ENCODE peak calls at places on chromosome 4, in eight cellular contexts. F is endodermal cell, Y is HCT116, C is cardiac muscle cell, E is heart left ventricle, T is ovary, X is upper lobe of right lung, U is prostate gland. V is an unnamed sample. For H3K4me1, the result is how much of the 10 kb centered on the place peaks cover.

GRCh38 chr4:132955146-132955545 is 193.9 kb upstream of the PCDH10 start:
- DNase-seq in T (no peak), F (no peak), C (no peak), Y (no peak), X (no peak), U (no peak), E (no peak), V (no peak)

GRCh38 chr4:152689615-152690501 is 10.1 kb upstream of the TMEM154 start:
- DNase-seq in T (no peak), U (no peak), F (peak), E (no peak), Y (no peak), C (no peak), X (no peak), V (no peak)

GRCh38 chr4:114879916-114880315 is 233.5 kb downstream of the NDST4 start:
- DNase-seq in F (no peak), E (no peak), T (no peak), X (no peak), Y (no peak), U (no peak), C (no peak), V (no peak)

GRCh38 chr4:103397527-103397926 is 199.4 kb upstream of the CENPE start:
- DNase-seq in T (no peak), F (no peak), E (no peak), C (no peak), U (no peak), Y (no peak), X (no peak), V (no peak)

GRCh38 chr4:103150677-103151076 is 47.5 kb downstream of the CENPE start:
- DNase-seq in T (no peak), C (no peak), X (no peak), Y (no peak), U (no peak), E (no peak), F (no peak), V (no peak)

GRCh38 chr4:8010618-8011017 is 71.0 kb upstream of the AFAP1 start:
- DNase-seq in E (no peak), C (peak), Y (no peak), T (no peak), F (no peak), X (no peak), U (no peak), V (peak)

GRCh38 chr4:159487284-159487747 is 384.4 kb downstream of the RAPGEF2 start:
- DNase-seq in F (peak), T (no peak), C (peak), U (peak), Y (peak), E (peak), X (no peak), V (peak)

GRCh38 chr4:154779362-154779947 is 1.6 kb upstream of the RBM46 start:
- DNase-seq in C (peak), T (no peak), F (no peak), U (no peak), E (no peak), Y (peak), X (no peak), V (peak)

GRCh38 chr4:20847124-20847747 is 147.0 kb downstream of the PACRGL start:
- DNase-seq in X (no peak), C (peak), U (no peak), T (no peak), F (no peak), Y (no peak), E (no peak), V (no peak)

GRCh38 chr4:53592128-53592527 is 842 bp upstream of the LNX1 start:
- DNase-seq in Y (no peak), F (peak), E (no peak), U (peak), X (no peak), C (peak), T (no peak), V (peak)

DNA sequence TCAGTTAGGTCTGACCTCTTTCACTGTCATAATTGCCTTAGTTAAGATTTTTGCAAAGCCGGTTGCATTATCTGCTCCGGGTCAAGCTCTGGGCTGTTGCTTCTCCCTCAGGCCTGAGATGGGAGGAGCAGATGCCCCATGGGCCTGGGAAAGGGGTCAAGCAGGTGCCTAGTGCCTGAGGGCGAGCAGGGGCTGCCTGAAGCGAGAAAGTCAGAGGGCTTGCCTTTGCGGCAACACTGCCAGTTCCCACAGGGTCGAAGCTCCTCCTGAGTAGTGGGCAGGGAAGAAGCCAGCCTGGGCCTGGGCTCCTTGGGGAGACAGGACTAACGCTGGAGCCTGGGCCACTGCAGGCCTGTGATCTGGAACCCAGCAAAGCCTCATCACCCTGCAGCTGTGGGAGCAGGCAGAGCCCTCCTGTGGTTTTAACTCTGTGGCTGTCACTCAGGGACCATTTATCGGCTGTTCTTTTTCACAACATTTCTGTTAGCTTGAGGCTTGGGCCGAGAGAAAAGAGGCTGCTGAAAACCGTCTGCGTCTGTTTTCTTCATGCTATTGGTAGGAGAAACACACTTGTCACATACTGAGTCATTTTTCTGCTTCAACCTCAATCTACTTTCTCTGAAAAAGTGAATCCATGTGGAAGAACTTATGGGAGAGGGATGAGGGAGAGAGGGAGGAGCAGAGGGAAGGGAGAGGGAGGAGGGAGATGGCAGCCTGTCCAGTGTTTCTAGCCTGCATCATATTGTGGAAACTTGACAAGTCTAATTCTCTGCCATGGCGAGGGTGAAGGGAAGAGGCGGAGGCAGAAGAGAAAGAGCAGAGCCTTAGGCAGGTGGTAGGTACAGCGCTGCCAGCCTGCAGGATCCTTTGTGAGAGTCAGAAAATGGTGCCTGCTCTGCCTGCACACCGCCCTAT is 68.4 kb downstream of the RHOH start:
- DNase-seq in F (peak), Y (no peak), C (no peak), X (no peak), T (peak), U (no peak), E (peak), V (peak)
- H3K27ac ChIP-seq in F (peak), Y (no peak), C (no peak), X (no peak), T (no peak), U (no peak), E (no peak), V (peak)

DNA sequence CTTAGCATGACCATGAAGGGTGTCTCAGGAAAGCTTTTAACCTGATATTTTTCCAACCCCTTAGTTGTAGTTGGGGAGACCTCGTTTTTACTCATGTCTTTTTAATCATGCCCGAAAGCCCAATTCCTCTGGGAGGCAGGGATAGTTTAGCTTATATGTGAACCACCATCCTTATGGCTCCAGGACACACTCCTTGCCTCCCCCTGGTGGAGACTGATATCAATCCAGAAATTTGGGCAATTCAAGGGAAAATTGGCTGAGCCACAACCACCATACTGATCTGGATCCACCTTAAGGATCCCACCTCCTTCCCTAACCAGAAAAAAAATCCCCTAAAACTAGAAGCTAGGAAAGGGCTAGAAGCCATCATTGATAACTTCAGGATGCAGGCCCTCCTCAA is 13.4 kb upstream of the COL25A1 start:
- DNase-seq in E (no peak), X (no peak), C (peak), F (peak), Y (no peak), U (no peak), T (no peak), V (peak)
- TF ChIP-seq CTCF in E (no peak), X (no peak), C (no peak), F (peak), Y (no peak), U (no peak), T (no peak), V (peak)

DNA sequence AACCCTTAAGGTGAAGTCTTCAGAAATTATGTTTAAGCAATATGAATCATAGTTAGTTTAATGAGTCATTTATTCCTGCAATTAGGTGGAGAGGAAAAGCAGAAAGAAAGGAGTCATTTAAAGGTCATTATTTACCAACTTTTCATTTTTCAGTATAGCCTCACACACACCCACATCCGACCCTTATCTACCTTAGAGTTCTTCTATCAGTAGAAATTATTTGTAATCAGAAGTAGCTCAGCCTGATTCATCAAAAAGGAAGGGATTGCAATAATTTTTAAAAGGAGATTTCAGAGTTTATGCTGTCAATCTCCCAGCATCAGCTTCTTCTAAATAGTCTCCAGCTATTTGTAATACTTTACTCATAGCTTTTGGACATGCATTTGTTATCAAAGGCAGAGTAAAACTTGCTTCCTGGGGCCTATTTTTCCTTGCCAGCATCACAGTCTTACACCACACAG is 6.0 kb downstream of the ANXA10 start:
- DNase-seq in U (no peak), T (no peak), X (no peak), E (no peak), F (no peak), Y (peak), C (peak), V (no peak)
- H3K4me1 ChIP-seq in U (under half), T (under half), X (under half), E (under half), F (under half), Y (half or more), C (under half), V (under half)

GRCh38 chr4:38157592-38157991 is 197.4 kb downstream of the PTTG2 start:
- DNase-seq in Y (no peak), C (no peak), E (no peak), X (no peak), T (no peak), U (no peak), F (no peak), V (peak)

GRCh38 chr4:38154251-38154650 is 194.1 kb downstream of the PTTG2 start:
- DNase-seq in Y (no peak), T (no peak), U (no peak), E (no peak), F (no peak), C (no peak), X (no peak), V (no peak)

GRCh38 chr4:38154681-38155588 is 194.7 kb downstream of the PTTG2 start:
- DNase-seq in T (no peak), X (peak), U (peak), F (no peak), Y (no peak), E (peak), C (no peak), V (no peak)

GRCh38 chr4:38152721-38153412 is 192.7 kb downstream of the PTTG2 start:
- DNase-seq in C (no peak), Y (no peak), X (no peak), U (no peak), F (no peak), E (no peak), T (no peak), V (no peak)

GRCh38 chr4:38155589-38156294 is 195.5 kb downstream of the PTTG2 start:
- DNase-seq in Y (no peak), X (no peak), C (no peak), E (no peak), U (no peak), F (no peak), T (no peak), V (no peak)
- H3K27ac ChIP-seq in Y (no peak), X (no peak), C (no peak), E (peak), U (peak), F (no peak), T (no peak), V (no peak)

DNA sequence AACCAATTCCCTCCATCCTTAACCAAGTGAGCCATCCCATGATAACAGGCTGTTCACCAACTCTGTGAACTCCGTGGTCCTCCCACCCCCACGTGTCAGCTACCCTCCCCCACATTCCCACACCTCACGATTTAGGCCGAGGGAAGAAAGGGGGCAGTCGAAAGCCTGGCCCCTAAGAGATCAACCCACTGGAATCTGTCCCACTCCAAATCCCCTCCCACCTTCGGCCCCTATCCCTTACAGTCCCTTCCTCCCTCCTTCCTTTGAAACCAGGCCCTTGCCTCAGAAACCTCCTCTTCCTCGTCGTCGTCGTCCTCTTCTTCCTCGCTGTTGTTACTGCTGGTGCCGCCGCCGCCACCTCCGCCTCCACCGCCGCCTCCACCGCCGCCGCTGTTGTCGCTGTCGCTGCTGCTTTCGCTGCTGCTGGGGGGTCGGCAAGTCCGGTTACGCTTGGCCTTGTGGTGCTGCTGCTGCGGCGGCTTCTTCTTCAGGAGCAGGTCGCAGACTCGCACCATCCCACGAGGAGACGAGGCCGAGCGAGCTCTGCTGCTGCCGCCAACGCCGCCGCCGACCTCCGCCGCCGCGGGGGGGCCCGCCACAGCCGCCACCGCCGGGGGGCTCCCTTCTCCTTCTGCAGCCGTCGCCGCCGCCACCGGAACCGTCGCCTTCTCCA is 467 bp downstream of the ANKRD17 start:
- DNase-seq in T (peak), U (peak), Y (no peak), C (peak), E (peak), F (no peak), X (no peak), V (peak)
- TF ChIP-seq CTCF in T (peak), U (peak), Y (no peak), C (peak), E (no peak), F (peak), X (no peak), V (no peak)

GRCh38 chr4:124937993-124938392 is 225.5 kb upstream of the ANKRD50 start:
- DNase-seq in X (no peak), E (no peak), Y (no peak), U (no peak), F (no peak), C (no peak), T (no peak), V (no peak)

GRCh38 chr4:124939908-124940307 is 227.4 kb upstream of the ANKRD50 start:
- DNase-seq in U (no peak), T (no peak), E (no peak), Y (no peak), C (no peak), F (no peak), X (no peak), V (no peak)

GRCh38 chr4:124940387-124940786 is 227.9 kb upstream of the ANKRD50 start:
- DNase-seq in U (no peak), E (no peak), Y (peak), X (no peak), F (no peak), C (peak), T (no peak), V (peak)

GRCh38 chr4:124936427-124936826 is 223.9 kb upstream of the ANKRD50 start:
- DNase-seq in E (peak), T (no peak), Y (no peak), C (peak), F (no peak), U (no peak), X (no peak), V (peak)

GRCh38 chr4:124938836-124939235 is 226.3 kb upstream of the ANKRD50 start:
- DNase-seq in E (no peak), Y (no peak), C (no peak), T (no peak), X (no peak), U (no peak), F (no peak), V (no peak)
- H3K4me1 ChIP-seq in E (under half), Y (under half), C (half or more), T (under half), X (under half), U (under half), F (under half), V (under half)

GRCh38 chr4:22501715-22502095 is 14.2 kb downstream of the ADGRA3 start:
- DNase-seq in Y (no peak), C (no peak), E (no peak), F (no peak), T (no peak), U (no peak), X (no peak), V (no peak)

GRCh38 chr4:22500831-22501714 is 14.8 kb downstream of the ADGRA3 start:
- DNase-seq in E (no peak), T (no peak), X (no peak), U (no peak), C (no peak), Y (peak), F (no peak), V (no peak)

GRCh38 chr4:22502895-22503814 is 12.7 kb downstream of the ADGRA3 start:
- DNase-seq in X (no peak), T (no peak), E (no peak), F (no peak), C (peak), Y (no peak), U (no peak), V (peak)

GRCh38 chr4:22498866-22499265 is 17.0 kb downstream of the ADGRA3 start:
- DNase-seq in E (no peak), F (no peak), T (no peak), X (no peak), Y (no peak), C (no peak), U (no peak), V (no peak)

DNA sequence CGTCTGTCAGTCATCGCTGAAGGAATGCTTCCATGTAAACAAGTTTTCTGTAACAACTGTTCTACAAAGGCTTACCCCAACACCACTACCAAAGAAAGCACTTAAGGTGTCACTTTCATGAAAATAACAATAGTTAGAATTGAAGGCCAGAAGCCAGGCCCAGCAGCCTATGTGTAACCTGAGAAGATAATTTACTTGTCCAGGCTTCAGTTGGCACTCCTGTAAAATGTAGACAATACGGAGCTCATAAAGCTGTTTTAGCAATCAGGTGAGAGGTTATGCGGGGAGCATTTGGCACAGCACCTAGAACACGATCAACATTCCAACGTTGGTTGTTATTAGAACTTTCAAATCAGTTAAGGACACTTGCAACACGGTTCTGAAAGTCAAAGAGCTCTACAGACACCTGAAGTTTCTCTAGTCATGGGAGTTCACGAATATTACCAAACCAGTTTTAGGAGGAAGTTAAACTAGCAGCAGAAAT is 15.7 kb downstream of the ADGRA3 start:
- DNase-seq in E (no peak), T (no peak), Y (no peak), C (no peak), F (no peak), U (peak), X (no peak), V (no peak)
- H3K27ac ChIP-seq in E (no peak), T (no peak), Y (no peak), C (peak), F (no peak), U (peak), X (peak), V (no peak)

GRCh38 chr4:30722092-30722915 is 2.1 kb downstream of the PCDH7 start:
- DNase-seq in T (no peak), F (no peak), E (peak), X (no peak), Y (no peak), U (no peak), C (no peak), V (no peak)
- TF ChIP-seq CTCF in T (no peak), F (no peak), E (no peak), X (no peak), Y (no peak), U (no peak), C (no peak), V (peak)